ENCODE peak calls at places on chromosomes 16 and 17, in four cellular contexts. E, I, P and Y are unnamed samples.

GRCh38 chr16:48864055-48864454 is 254.1 kb upstream of the N4BP1 start:
- DNase-seq in E (no peak), I (no peak), P (no peak), Y (no peak)

GRCh38 chr16:2974319-2975056 is 5.3 kb downstream of the PAQR4 start:
- DNase-seq in E (no peak), I (no peak), P (no peak), Y (no peak)

GRCh38 chr17:8121531-8122390 is 2.1 kb downstream of the HES7 start:
- DNase-seq in E (peak), I (no peak), P (peak), Y (no peak)

GRCh38 chr16:24853830-24854229 is 8.1 kb downstream of the SLC5A11 start:
- DNase-seq in E (peak), I (no peak), P (peak), Y (no peak)

GRCh38 chr16:85718682-85719081 is 29.9 kb upstream of the GINS2 start:
- DNase-seq in E (no peak), I (no peak), P (no peak), Y (no peak)

GRCh38 chr16:88456356-88457292 is 3.5 kb downstream of the ZFPM1 start:
- DNase-seq in E (no peak), I (no peak), P (no peak), Y (no peak)

GRCh38 chr17:38747385-38748328 is 479 bp downstream of the PCGF2 start:
- DNase-seq in E (no peak), I (peak), P (peak), Y (no peak)

GRCh38 chr16:74169687-74170522 is 126.7 kb upstream of the PSMD7 start:
- DNase-seq in E (peak), I (no peak), P (no peak), Y (no peak)

GRCh38 chr17:41718287-41718645 is 6.1 kb downstream of the GAST start:
- DNase-seq in E (no peak), I (no peak), P (no peak), Y (no peak)

GRCh38 chr16:87550510-87550961 is 51.8 kb upstream of the JPH3 start:
- DNase-seq in E (no peak), I (no peak), P (peak), Y (peak)

GRCh38 chr16:89723279-89724250 is 2.2 kb downstream of the ZNF276 start:
- DNase-seq in E (peak), I (no peak), P (no peak), Y (no peak)

GRCh38 chr16:51621610-51622009 is 470.5 kb upstream of the SALL1 start:
- DNase-seq in E (no peak), I (no peak), P (no peak), Y (no peak)

GRCh38 chr17:66975188-66975587 is 10.7 kb downstream of the CACNG4 start:
- DNase-seq in E (no peak), I (no peak), P (no peak), Y (no peak)

GRCh38 chr16:264440-264951 is 11.2 kb downstream of the RGS11 start:
- DNase-seq in E (no peak), I (no peak), P (no peak), Y (no peak)

GRCh38 chr16:78684040-78684611 is 584.7 kb downstream of the WWOX start:
- DNase-seq in E (peak), I (no peak), P (peak), Y (no peak)

GRCh38 chr16:79628501-79628975 is 28.0 kb upstream of the MAF start:
- DNase-seq in E (peak), I (no peak), P (no peak), Y (no peak)

GRCh38 chr17:19978206-19978802 is 676 bp upstream of the AKAP10 start:
- DNase-seq in E (no peak), I (no peak), P (no peak), Y (no peak)

GRCh38 chr16:88315543-88316105 is 67.1 kb upstream of the ZNF469 start:
- DNase-seq in E (peak), I (no peak), P (no peak), Y (no peak)

GRCh38 chr17:57699751-57700186 is 45.3 kb downstream of the CCDC182 start:
- DNase-seq in E (no peak), I (no peak), P (no peak), Y (no peak)

GRCh38 chr16:69225136-69225535 is 38.2 kb downstream of the SNTB2 start:
- DNase-seq in E (peak), I (no peak), P (no peak), Y (no peak)

GRCh38 chr17:75683467-75684041 is 16.4 kb downstream of the SAP30BP start:
- DNase-seq in E (peak), I (no peak), P (no peak), Y (peak)

GRCh38 chr17:68061512-68062313 is 26.2 kb downstream of the KPNA2 start:
- DNase-seq in E (peak), I (no peak), P (peak), Y (no peak)

GRCh38 chr16:21158208-21159110 is at the start of gene LDAF1:
- DNase-seq in E (peak), I (peak), P (peak), Y (no peak)